ENCODE peak calls at places on chromosome 5, in five cellular contexts. T is CD8-positive, alpha-beta memory T cell; A is stomach; W is suprapubic skin; Y is RWPE2. B is an unnamed sample.

GRCh38 chr5:50365615-50366251 is 75.4 kb downstream of the EMB start:
- DNase-seq in T (no peak), Y (no peak), A (no peak), W (no peak), B (no peak)

GRCh38 chr5:151148583-151148982 is 9.0 kb downstream of the ANXA6 start:
- DNase-seq in Y (no peak), W (no peak), A (no peak), T (peak; percentile 60), B (no peak)

GRCh38 chr5:62977641-62978040 is 399.0 kb downstream of the LRRC70 start:
- DNase-seq in A (no peak), T (no peak), Y (no peak), W (no peak), B (no peak)

GRCh38 chr5:31232273-31232888 is 38.9 kb downstream of the CDH6 start:
- DNase-seq in Y (no peak), A (no peak), T (no peak), W (no peak), B (peak; percentile 23)

GRCh38 chr5:1392801-1393565 is 48.1 kb upstream of the CLPTM1L start:
- DNase-seq in W (no peak), Y (no peak), T (no peak), A (no peak), B (no peak)

GRCh38 chr5:55278778-55279177 is 28.7 kb downstream of the DHX29 start:
- DNase-seq in T (no peak), A (no peak), Y (no peak), W (no peak), B (no peak)

GRCh38 chr5:66814146-66814991 is 218.2 kb downstream of the MAST4 start:
- DNase-seq in T (peak; percentile 49), W (no peak), A (no peak), Y (no peak), B (peak; percentile 85)

GRCh38 chr5:368162-369084 is 46.9 kb downstream of the AHRR start:
- DNase-seq in T (no peak), W (peak; percentile 63), Y (peak; percentile 54), A (no peak), B (peak; percentile 44)

GRCh38 chr5:133400831-133401351 is 211.4 kb downstream of the FSTL4 start:
- DNase-seq in A (no peak), Y (peak; percentile 51), W (peak; percentile 57), T (no peak), B (no peak)

GRCh38 chr5:6683241-6683640 is 30.0 kb upstream of the TENT4A start:
- DNase-seq in T (no peak), W (no peak), A (no peak), Y (no peak), B (no peak)

GRCh38 chr5:115588640-115589039 is 13.6 kb downstream of the TICAM2 start:
- DNase-seq in W (no peak), A (no peak), T (no peak), Y (no peak), B (no peak)

GRCh38 chr5:170154297-170154696 is 48.6 kb downstream of the FOXI1 start:
- DNase-seq in T (no peak), W (no peak), A (no peak), Y (no peak), B (no peak)

GRCh38 chr5:59360130-59360555 is 533.4 kb downstream of the PDE4D start:
- DNase-seq in Y (no peak), A (no peak), T (no peak), W (no peak), B (no peak)

GRCh38 chr5:43305948-43306563 is 7.2 kb downstream of the HMGCS1 start:
- DNase-seq in T (no peak), A (no peak), W (no peak), Y (no peak), B (peak; percentile 63)

GRCh38 chr5:172505403-172505759 is 51.1 kb upstream of the SH3PXD2B start:
- DNase-seq in W (peak; percentile 21), Y (peak; percentile 23), A (no peak), T (no peak), B (no peak)

GRCh38 chr5:115857621-115858349 is 16.1 kb downstream of the AP3S1 start:
- DNase-seq in W (no peak), T (no peak), Y (no peak), A (no peak), B (no peak)

GRCh38 chr5:54548565-54548964 is 31.0 kb downstream of the SNX18 start:
- DNase-seq in T (no peak), A (no peak), Y (no peak), W (no peak), B (no peak)

GRCh38 chr5:174837919-174838902 is 113.8 kb downstream of the MSX2 start:
- DNase-seq in A (no peak), Y (peak; percentile 78), W (no peak), T (no peak), B (no peak)

GRCh38 chr5:157080291-157080690 is 21.4 kb upstream of the HAVCR1 start:
- DNase-seq in Y (no peak), A (no peak), W (peak; percentile 7), T (no peak), B (no peak)

GRCh38 chr5:73157399-73158303 is 15.3 kb upstream of the TMEM174 start:
- DNase-seq in W (no peak), Y (no peak), T (no peak), A (no peak), B (no peak)

GRCh38 chr5:97183930-97184213 is 825 bp upstream of the RIOK2 start:
- DNase-seq in W (no peak), Y (no peak), A (no peak), T (no peak), B (no peak)

GRCh38 chr5:111367081-111367480 is 142.9 kb downstream of the CAMK4 start:
- DNase-seq in W (no peak), A (no peak), Y (peak; percentile 79), T (no peak), B (no peak)

DNA sequence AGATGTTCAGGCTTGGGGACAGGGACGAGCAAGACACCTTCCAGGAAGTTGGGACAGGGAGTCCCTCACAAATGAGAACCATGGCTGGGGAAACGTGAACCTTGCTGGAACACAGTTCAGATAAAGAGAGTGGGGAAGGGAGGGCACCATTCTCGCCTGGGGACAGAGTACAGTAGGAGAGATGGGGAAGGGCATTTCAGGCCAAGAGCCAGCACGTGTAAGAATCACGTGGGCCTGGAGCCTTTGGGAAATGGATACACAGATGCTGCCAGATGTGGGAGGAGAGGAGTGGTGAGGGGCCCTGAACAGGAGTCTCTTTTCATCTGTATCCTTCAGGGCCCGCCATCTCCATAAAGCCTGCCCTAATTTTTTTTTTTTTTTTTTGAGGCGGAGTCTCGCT is 13.7 kb downstream of the CLTB start:
- DNase-seq in A (no peak), Y (no peak), W (no peak), T (no peak), B (no peak)
- H3K27ac ChIP-seq in A (peak overlapping the region; percentile 67), Y (peak overlapping the region; percentile 75), W (peak overlapping the region; percentile 35), T (no peak overlapping the region), B (no peak overlapping the region)

DNA sequence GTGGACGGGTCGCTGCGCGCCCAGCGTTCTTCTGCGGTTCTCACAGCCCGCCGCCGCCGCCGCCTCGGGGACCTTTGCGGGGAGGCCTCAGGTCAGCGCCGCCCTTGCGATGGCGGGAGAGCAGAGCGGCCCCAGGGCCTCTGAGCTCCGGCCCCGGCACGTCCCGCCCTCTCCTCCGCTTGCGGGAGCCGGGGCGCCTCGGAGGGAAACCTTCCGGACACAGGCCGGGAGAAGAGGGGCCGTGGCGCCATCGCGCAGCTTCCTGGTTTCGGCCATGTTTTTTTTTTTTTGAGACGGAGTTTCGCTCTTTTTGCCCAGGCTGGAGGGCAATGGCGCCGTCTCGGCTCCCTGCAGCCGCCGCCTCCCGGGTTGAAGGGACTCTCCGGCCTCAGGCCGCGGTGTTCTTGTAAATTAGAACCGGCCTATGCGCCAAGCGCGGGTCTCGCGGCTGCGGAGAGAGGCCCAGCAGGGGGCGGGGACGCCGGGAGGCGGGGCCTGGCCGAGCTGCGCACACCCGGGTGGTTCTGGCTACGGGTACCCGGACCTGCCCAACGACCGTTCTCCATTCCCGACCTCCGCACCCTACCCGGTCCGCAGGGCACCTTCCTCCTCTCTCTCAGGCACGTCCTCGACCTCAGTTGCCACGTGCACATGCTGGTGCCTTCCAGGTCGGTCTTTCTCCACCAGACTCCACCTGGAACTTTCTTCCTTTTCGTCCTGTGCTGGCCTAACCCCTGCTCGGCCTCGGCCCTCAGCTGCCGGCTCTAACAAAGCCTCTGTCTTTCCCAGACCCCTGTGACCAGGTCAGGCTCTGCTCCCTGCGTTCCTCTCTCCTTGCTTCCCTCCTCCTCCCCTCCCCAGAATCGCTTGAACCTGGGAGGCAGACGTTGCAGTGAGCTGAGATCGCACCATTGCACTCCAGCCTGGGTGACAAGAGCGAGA is 28.8 kb upstream of the MGAT1 start:
- DNase-seq in W (peak; percentile 91), T (peak; percentile 79), A (peak; percentile 89), Y (peak; percentile 83), B (peak; percentile 73)
- H3K4me1 ChIP-seq in W (peaks cover 42% of the 10 kb centered on the region), T (peaks cover 50% of the 10 kb centered on the region), A (peaks cover 38% of the 10 kb centered on the region), Y (peaks cover 6% of the 10 kb centered on the region), B (peaks cover 39% of the 10 kb centered on the region)

DNA sequence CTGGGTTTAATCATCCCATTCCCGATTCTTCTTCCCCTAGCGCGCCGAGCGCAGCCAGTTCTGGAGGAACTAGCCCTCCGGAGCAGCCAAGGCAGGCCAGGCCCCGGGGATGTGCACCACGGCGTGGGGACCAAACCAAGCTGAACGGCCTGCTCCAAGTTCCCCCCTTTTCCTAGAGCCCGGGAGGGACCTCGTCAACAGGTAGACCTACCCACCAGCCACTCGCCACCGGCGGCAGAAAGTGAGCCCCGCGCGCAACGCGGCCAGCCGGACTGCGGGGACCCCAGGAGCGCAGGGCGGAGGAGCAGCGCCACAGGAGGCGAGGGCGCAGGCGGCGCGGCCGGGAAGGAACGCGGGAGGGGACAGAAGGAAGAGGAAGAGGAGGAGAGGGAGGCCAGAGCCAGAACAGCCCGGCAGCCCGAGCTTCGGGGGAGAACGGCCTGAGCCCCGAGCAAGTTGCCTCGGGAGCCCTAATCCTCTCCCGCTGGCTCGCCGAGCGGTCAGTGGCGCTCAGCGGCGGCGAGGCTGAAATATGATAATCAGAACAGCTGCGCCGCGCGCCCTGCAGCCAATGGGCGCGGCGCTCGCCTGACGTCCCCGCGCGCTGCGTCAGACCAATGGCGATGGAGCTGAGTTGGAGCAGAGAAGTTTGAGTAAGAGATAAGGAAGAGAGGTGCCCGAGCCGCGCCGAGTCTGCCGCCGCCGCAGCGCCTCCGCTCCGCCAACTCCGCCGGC is at the start of gene ISL1:
- DNase-seq in W (no peak), Y (peak; percentile 94), A (peak; percentile 94), T (no peak), B (no peak)
- H3K27me3 ChIP-seq in W (peaks cover 98% of the 10 kb centered on the region), Y (no peaks in the 10 kb centered on the region), A (peaks cover 7% of the 10 kb centered on the region), T (peaks cover 24% of the 10 kb centered on the region), B (peaks cover 60% of the 10 kb centered on the region)

GRCh38 chr5:135429886-135430437 is 17.2 kb downstream of the DCANP1 start:
- DNase-seq in A (no peak), T (no peak), W (no peak), Y (no peak), B (no peak)

GRCh38 chr5:135429326-135429725 is 17.8 kb downstream of the DCANP1 start:
- DNase-seq in Y (no peak), W (no peak), T (no peak), A (no peak), B (no peak)

GRCh38 chr5:135425641-135426040 is 21.5 kb downstream of the DCANP1 start:
- DNase-seq in T (no peak), Y (no peak), A (no peak), W (no peak), B (peak; percentile 34)

GRCh38 chr5:135426102-135427082 is 20.8 kb downstream of the DCANP1 start:
- DNase-seq in Y (no peak), W (no peak), A (no peak), T (no peak), B (no peak)

GRCh38 chr5:135428586-135428985 is 18.6 kb downstream of the DCANP1 start:
- DNase-seq in T (no peak), A (no peak), W (no peak), Y (no peak), B (no peak)
- H3K27ac ChIP-seq in T (no peak overlapping the region), A (no peak overlapping the region), W (no peak overlapping the region), Y (no peak overlapping the region), B (no peak overlapping the region)

GRCh38 chr5:95858023-95858461 is 35.5 kb upstream of the GLRX start:
- DNase-seq in T (no peak), A (no peak), W (no peak), Y (no peak), B (no peak)
- H3K4me1 ChIP-seq in T (no peaks in the 10 kb centered on the region), A (peaks cover 40% of the 10 kb centered on the region), W (peaks cover 54% of the 10 kb centered on the region), Y (peaks cover 46% of the 10 kb centered on the region), B (no peaks in the 10 kb centered on the region)